ENCODE peak calls at places on chromosomes 5 and 9, in six cellular contexts. One of them, this sample, is unnamed.

GRCh38 chr5:123371575-123372179 is 51.5 kb downstream of the CEP120 start:
- DNase-seq in right lobe of liver: peak
- DNase-seq in gastrocnemius medialis: peak
- DNase-seq in A549: peak
- DNase-seq in sigmoid colon: peak
- DNase-seq in IMR-90: peak
- DNase-seq in this sample: peak

GRCh38 chr9:125432715-125433385 is 171.2 kb downstream of the GAPVD1 start:
- DNase-seq in A549: no peak
- DNase-seq in right lobe of liver: no peak
- DNase-seq in sigmoid colon: peak
- DNase-seq in IMR-90: no peak
- DNase-seq in gastrocnemius medialis: no peak
- DNase-seq in this sample: no peak

GRCh38 chr9:124411514-124412227 is 3.6 kb downstream of the PSMB7 start:
- DNase-seq in sigmoid colon: no peak
- DNase-seq in gastrocnemius medialis: no peak
- DNase-seq in A549: no peak
- DNase-seq in IMR-90: peak
- DNase-seq in right lobe of liver: no peak
- DNase-seq in this sample: no peak

GRCh38 chr5:3517331-3517730 is 78.3 kb upstream of the IRX1 start:
- DNase-seq in IMR-90: no peak
- DNase-seq in A549: no peak
- DNase-seq in right lobe of liver: no peak
- DNase-seq in sigmoid colon: no peak
- DNase-seq in gastrocnemius medialis: no peak
- DNase-seq in this sample: no peak

GRCh38 chr5:139461698-139462097 is 845 bp downstream of the ECSCR start:
- DNase-seq in sigmoid colon: no peak
- DNase-seq in IMR-90: peak
- DNase-seq in right lobe of liver: no peak
- DNase-seq in A549: no peak
- DNase-seq in gastrocnemius medialis: no peak
- DNase-seq in this sample: no peak

GRCh38 chr5:127957701-127958190 is 125.8 kb upstream of the SLC12A2 start:
- DNase-seq in IMR-90: no peak
- DNase-seq in sigmoid colon: no peak
- DNase-seq in A549: peak
- DNase-seq in right lobe of liver: no peak
- DNase-seq in gastrocnemius medialis: no peak
- DNase-seq in this sample: no peak

GRCh38 chr5:43567967-43568366 is 11.1 kb upstream of the PAIP1 start:
- DNase-seq in gastrocnemius medialis: no peak
- DNase-seq in IMR-90: no peak
- DNase-seq in A549: no peak
- DNase-seq in sigmoid colon: no peak
- DNase-seq in right lobe of liver: no peak
- DNase-seq in this sample: no peak

GRCh38 chr5:107769531-107769930 is 98.8 kb upstream of the EFNA5 start:
- DNase-seq in right lobe of liver: no peak
- DNase-seq in gastrocnemius medialis: no peak
- DNase-seq in A549: no peak
- DNase-seq in sigmoid colon: no peak
- DNase-seq in IMR-90: no peak
- DNase-seq in this sample: no peak

GRCh38 chr9:106772523-106773290 is 90.3 kb upstream of the ZNF462 start:
- DNase-seq in right lobe of liver: no peak
- DNase-seq in A549: no peak
- DNase-seq in gastrocnemius medialis: no peak
- DNase-seq in sigmoid colon: no peak
- DNase-seq in IMR-90: no peak
- DNase-seq in this sample: no peak

GRCh38 chr5:73443725-73444498 is 4.7 kb downstream of the FOXD1 start:
- DNase-seq in A549: no peak
- DNase-seq in IMR-90: no peak
- DNase-seq in right lobe of liver: no peak
- DNase-seq in gastrocnemius medialis: no peak
- DNase-seq in sigmoid colon: no peak
- DNase-seq in this sample: no peak

DNA sequence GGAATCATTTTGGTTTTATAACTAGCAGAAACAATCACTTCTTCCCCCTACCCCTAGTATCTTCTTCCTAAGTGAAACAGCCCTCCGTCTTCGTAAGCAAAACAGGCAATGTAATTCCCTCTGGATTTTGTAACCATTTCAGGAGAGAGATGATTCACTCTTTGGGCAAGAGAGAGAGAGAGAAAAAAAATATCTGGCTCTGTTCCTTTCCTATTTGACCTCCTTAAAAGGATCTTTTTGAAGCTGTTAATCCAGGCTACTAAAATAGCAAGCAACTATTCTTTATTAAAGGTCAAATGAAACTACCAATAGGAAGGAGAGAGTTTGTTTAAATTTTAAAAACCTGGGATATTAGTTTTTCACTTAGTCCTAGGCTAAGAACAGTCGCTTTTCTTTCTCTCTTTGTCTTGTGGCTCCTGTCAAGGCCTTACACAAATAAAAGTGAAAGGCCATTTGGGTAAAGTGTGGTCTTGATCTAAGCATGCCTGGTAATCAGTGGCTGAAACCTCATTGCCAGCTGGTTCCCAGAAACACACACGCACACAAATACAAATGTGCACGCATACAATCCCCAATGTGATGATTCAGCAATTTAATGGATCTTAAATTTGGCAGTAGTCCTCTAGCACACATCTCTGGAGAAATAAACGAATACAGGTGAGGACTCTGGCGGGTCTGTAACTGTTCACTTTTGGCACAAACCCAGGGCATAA is 70.2 kb downstream of the PRUNE2 start:
- DNase-seq in gastrocnemius medialis: no peak
- DNase-seq in sigmoid colon: peak
- DNase-seq in A549: peak
- DNase-seq in right lobe of liver: no peak
- DNase-seq in IMR-90: peak
- DNase-seq in this sample: no peak
- TF ChIP-seq POLR2A in gastrocnemius medialis: no peak
- TF ChIP-seq POLR2A in sigmoid colon: peak
- TF ChIP-seq POLR2A in A549: no peak
- TF ChIP-seq POLR2A in right lobe of liver: no peak
- TF ChIP-seq POLR2A in IMR-90: peak
- TF ChIP-seq POLR2A in this sample: no peak

DNA sequence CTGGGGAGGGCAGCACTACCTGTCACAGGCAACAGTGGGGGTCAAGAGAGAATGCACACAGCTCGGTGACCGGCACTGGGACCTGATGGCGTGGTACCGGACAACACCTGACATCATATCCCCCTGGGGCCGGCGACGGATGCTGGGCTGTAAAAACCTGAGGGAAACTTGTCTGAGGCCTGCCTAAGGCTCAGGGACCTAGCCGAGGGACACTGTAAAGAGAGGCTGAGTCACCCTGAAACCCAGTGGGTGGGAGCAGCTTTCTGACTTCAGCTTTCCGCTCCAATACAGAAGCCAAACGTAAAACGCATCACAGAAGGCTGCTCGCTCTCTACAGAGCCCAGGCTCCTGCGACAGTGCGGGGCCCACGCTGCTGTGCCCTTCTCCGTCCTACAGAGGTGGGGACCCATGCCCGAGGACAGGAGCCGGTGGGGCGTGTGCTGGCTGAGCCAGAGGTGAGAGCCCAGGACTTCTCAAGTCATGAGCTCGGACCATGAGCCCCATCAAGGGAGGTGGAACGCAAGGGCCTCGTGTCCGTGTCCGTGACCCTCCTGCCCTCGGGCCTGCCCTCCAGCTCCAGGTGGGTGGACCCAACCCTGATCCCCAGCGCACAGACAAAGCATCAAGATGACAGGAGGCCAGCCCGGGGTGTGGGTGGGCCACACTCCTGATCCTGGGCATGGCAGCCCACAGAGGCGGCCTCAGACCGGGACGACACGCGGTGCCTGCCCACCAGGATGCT is 5.3 kb downstream of the RALGDS start:
- DNase-seq in sigmoid colon: peak
- DNase-seq in gastrocnemius medialis: no peak
- DNase-seq in IMR-90: peak
- DNase-seq in right lobe of liver: peak
- DNase-seq in A549: no peak
- DNase-seq in this sample: peak
- TF ChIP-seq POLR2A in sigmoid colon: no peak
- TF ChIP-seq POLR2A in gastrocnemius medialis: no peak
- TF ChIP-seq POLR2A in IMR-90: no peak
- TF ChIP-seq POLR2A in right lobe of liver: no peak
- TF ChIP-seq POLR2A in A549: no peak
- TF ChIP-seq POLR2A in this sample: no peak

GRCh38 chr5:431001-431710 is 11.8 kb upstream of the EXOC3 start:
- DNase-seq in right lobe of liver: no peak
- DNase-seq in A549: peak
- DNase-seq in sigmoid colon: peak
- DNase-seq in gastrocnemius medialis: no peak
- DNase-seq in IMR-90: peak
- DNase-seq in this sample: peak
- TF ChIP-seq POLR2A in right lobe of liver: no peak
- TF ChIP-seq POLR2A in A549: no peak
- TF ChIP-seq POLR2A in sigmoid colon: no peak
- TF ChIP-seq POLR2A in gastrocnemius medialis: no peak
- TF ChIP-seq POLR2A in IMR-90: no peak
- TF ChIP-seq POLR2A in this sample: no peak

GRCh38 chr5:81969226-81969625 is 2.6 kb upstream of the ATG10 start:
- DNase-seq in IMR-90: no peak
- DNase-seq in right lobe of liver: no peak
- DNase-seq in sigmoid colon: no peak
- DNase-seq in gastrocnemius medialis: no peak
- DNase-seq in A549: no peak
- DNase-seq in this sample: no peak

GRCh38 chr5:81972496-81972791 is 621 bp downstream of the ATG10 start:
- DNase-seq in sigmoid colon: no peak
- DNase-seq in IMR-90: no peak
- DNase-seq in A549: no peak
- DNase-seq in gastrocnemius medialis: no peak
- DNase-seq in right lobe of liver: no peak
- DNase-seq in this sample: no peak

GRCh38 chr5:81971086-81971693 is 633 bp upstream of the ATG10 start:
- DNase-seq in right lobe of liver: no peak
- DNase-seq in sigmoid colon: no peak
- DNase-seq in A549: peak
- DNase-seq in IMR-90: peak
- DNase-seq in gastrocnemius medialis: no peak
- DNase-seq in this sample: no peak

GRCh38 chr5:81969912-81970311 is 1.9 kb upstream of the ATG10 start:
- DNase-seq in right lobe of liver: no peak
- DNase-seq in sigmoid colon: no peak
- DNase-seq in gastrocnemius medialis: no peak
- DNase-seq in IMR-90: no peak
- DNase-seq in A549: no peak
- DNase-seq in this sample: no peak

GRCh38 chr5:81971694-81972495 is at the start of gene ATG10:
- DNase-seq in sigmoid colon: peak
- DNase-seq in IMR-90: peak
- DNase-seq in right lobe of liver: peak
- DNase-seq in gastrocnemius medialis: peak
- DNase-seq in A549: peak
- DNase-seq in this sample: peak
- TF ChIP-seq POLR2A in sigmoid colon: peak
- TF ChIP-seq POLR2A in IMR-90: peak
- TF ChIP-seq POLR2A in right lobe of liver: peak
- TF ChIP-seq POLR2A in gastrocnemius medialis: peak
- TF ChIP-seq POLR2A in A549: peak
- TF ChIP-seq POLR2A in this sample: peak

GRCh38 chr9:34665381-34666250 is 3.2 kb upstream of the CCL27 start:
- DNase-seq in sigmoid colon: peak
- DNase-seq in right lobe of liver: peak
- DNase-seq in IMR-90: peak
- DNase-seq in A549: peak
- DNase-seq in gastrocnemius medialis: peak
- DNase-seq in this sample: peak
- TF ChIP-seq POLR2A in sigmoid colon: peak
- TF ChIP-seq POLR2A in right lobe of liver: peak
- TF ChIP-seq POLR2A in IMR-90: peak
- TF ChIP-seq POLR2A in A549: peak
- TF ChIP-seq POLR2A in gastrocnemius medialis: peak
- TF ChIP-seq POLR2A in this sample: no peak

GRCh38 chr9:134770972-134771971 is 109.3 kb upstream of the FCN2 start:
- DNase-seq in gastrocnemius medialis: no peak
- DNase-seq in A549: no peak
- DNase-seq in sigmoid colon: no peak
- DNase-seq in right lobe of liver: peak
- DNase-seq in IMR-90: no peak
- DNase-seq in this sample: no peak
- TF ChIP-seq POLR2A in gastrocnemius medialis: no peak
- TF ChIP-seq POLR2A in A549: no peak
- TF ChIP-seq POLR2A in sigmoid colon: no peak
- TF ChIP-seq POLR2A in right lobe of liver: no peak
- TF ChIP-seq POLR2A in IMR-90: no peak
- TF ChIP-seq POLR2A in this sample: no peak

GRCh38 chr5:69404659-69405330 is 10.1 kb upstream of the MARVELD2 start:
- DNase-seq in A549: no peak
- DNase-seq in right lobe of liver: no peak
- DNase-seq in IMR-90: no peak
- DNase-seq in sigmoid colon: no peak
- DNase-seq in gastrocnemius medialis: no peak
- DNase-seq in this sample: no peak
- TF ChIP-seq POLR2A in A549: no peak
- TF ChIP-seq POLR2A in right lobe of liver: no peak
- TF ChIP-seq POLR2A in IMR-90: no peak
- TF ChIP-seq POLR2A in sigmoid colon: no peak
- TF ChIP-seq POLR2A in gastrocnemius medialis: no peak
- TF ChIP-seq POLR2A in this sample: no peak

GRCh38 chr9:137193771-137194170 is 5.3 kb downstream of the SSNA1 start:
- DNase-seq in A549: no peak
- DNase-seq in IMR-90: no peak
- DNase-seq in right lobe of liver: no peak
- DNase-seq in sigmoid colon: no peak
- DNase-seq in gastrocnemius medialis: no peak
- DNase-seq in this sample: no peak

GRCh38 chr9:137198051-137198747 is 2.3 kb downstream of the TPRN start:
- DNase-seq in A549: no peak
- DNase-seq in right lobe of liver: peak
- DNase-seq in IMR-90: no peak
- DNase-seq in sigmoid colon: no peak
- DNase-seq in gastrocnemius medialis: no peak
- DNase-seq in this sample: no peak

GRCh38 chr9:137194388-137194787 is 5.9 kb downstream of the SSNA1 start:
- DNase-seq in right lobe of liver: no peak
- DNase-seq in A549: no peak
- DNase-seq in sigmoid colon: no peak
- DNase-seq in IMR-90: no peak
- DNase-seq in gastrocnemius medialis: no peak
- DNase-seq in this sample: no peak

GRCh38 chr9:137194909-137195308 is 5.6 kb downstream of the TPRN start:
- DNase-seq in gastrocnemius medialis: no peak
- DNase-seq in right lobe of liver: no peak
- DNase-seq in A549: no peak
- DNase-seq in IMR-90: no peak
- DNase-seq in sigmoid colon: no peak
- DNase-seq in this sample: no peak

GRCh38 chr9:137195525-137196220 is 4.9 kb downstream of the TPRN start:
- DNase-seq in A549: no peak
- DNase-seq in right lobe of liver: peak
- DNase-seq in gastrocnemius medialis: no peak
- DNase-seq in IMR-90: no peak
- DNase-seq in sigmoid colon: no peak
- DNase-seq in this sample: no peak
- TF ChIP-seq POLR2A in A549: no peak
- TF ChIP-seq POLR2A in right lobe of liver: no peak
- TF ChIP-seq POLR2A in gastrocnemius medialis: no peak
- TF ChIP-seq POLR2A in IMR-90: no peak
- TF ChIP-seq POLR2A in sigmoid colon: no peak
- TF ChIP-seq POLR2A in this sample: no peak

This sample was measured in spleen.